ENCODE peak calls at places on chromosomes 2 and 18, in four cellular contexts. Z is H9, E is tibial artery, V is Panc1. G is an unnamed sample.

GRCh38 chr2:237967463-237967871 is 653 bp downstream of the UBE2F start:
- DNase-seq in Z (no peak), E (no peak), V (no peak), G (no peak)

GRCh38 chr2:23550553-23550952 is 165.6 kb downstream of the KLHL29 start:
- DNase-seq in Z (no peak), E (peak), V (no peak), G (no peak)

GRCh38 chr2:215879977-215880940 is 133.1 kb downstream of the MREG start:
- DNase-seq in Z (no peak), E (no peak), V (no peak), G (no peak)

GRCh38 chr2:163717474-163717873 is 18.3 kb downstream of the FIGN start:
- DNase-seq in Z (no peak), E (no peak), V (no peak), G (no peak)

GRCh38 chr18:45727068-45727467 is 3.1 kb downstream of the SLC14A1 start:
- DNase-seq in Z (no peak), E (no peak), V (no peak), G (no peak)

GRCh38 chr2:24888177-24888576 is 31.9 kb downstream of the ADCY3 start:
- DNase-seq in Z (no peak), E (no peak), V (no peak), G (no peak)

GRCh38 chr2:227339098-227339599 is 14.1 kb downstream of the MFF start:
- DNase-seq in Z (no peak), E (no peak), V (no peak), G (no peak)

GRCh38 chr2:48572797-48573196 is 42.8 kb downstream of the STON1 start:
- DNase-seq in Z (no peak), E (no peak), V (no peak), G (no peak)

GRCh38 chr2:98559581-98559980 is 48.7 kb downstream of the COA5 start:
- DNase-seq in Z (no peak), E (no peak), V (no peak), G (no peak)

GRCh38 chr2:10518470-10519060 is 70.4 kb upstream of the ODC1 start:
- DNase-seq in Z (no peak), E (no peak), V (no peak), G (no peak)

GRCh38 chr2:26536371-26537068 is 58.6 kb upstream of the OTOF start:
- DNase-seq in Z (no peak), E (no peak), V (no peak), G (no peak)

GRCh38 chr2:108220942-108221541 is 18.7 kb upstream of the SULT1C3 start:
- DNase-seq in Z (no peak), E (peak), V (no peak), G (no peak)

GRCh38 chr2:141055526-141055925 is 1075.3 kb downstream of the LRP1B start:
- DNase-seq in Z (no peak), E (no peak), V (no peak), G (no peak)

GRCh38 chr18:56139792-56140254 is 498.6 kb downstream of the TXNL1 start:
- DNase-seq in Z (no peak), E (peak), V (no peak), G (no peak)

GRCh38 chr2:86621290-86621943 is 2.2 kb downstream of the RNF103 start:
- DNase-seq in Z (no peak), E (no peak), V (no peak), G (no peak)

GRCh38 chr2:5453224-5453623 is 239.0 kb upstream of the SOX11 start:
- DNase-seq in Z (no peak), E (no peak), V (no peak), G (no peak)

GRCh38 chr18:67938691-67939090 is 422.2 kb upstream of the DSEL start:
- DNase-seq in Z (no peak), E (no peak), V (no peak), G (no peak)

GRCh38 chr18:3624818-3625716 is 175.1 kb downstream of the TGIF1 start:
- DNase-seq in Z (no peak), E (no peak), V (no peak), G (no peak)

GRCh38 chr2:70514612-70515055 is 39.0 kb downstream of the TGFA start:
- DNase-seq in Z (no peak), E (no peak), V (no peak), G (no peak)

GRCh38 chr2:187873132-187873531 is 318.9 kb upstream of the TFPI start:
- DNase-seq in Z (no peak), E (no peak), V (no peak), G (no peak)

GRCh38 chr18:62177271-62177670 is 9.6 kb downstream of the PIGN start:
- DNase-seq in Z (no peak), E (no peak), V (no peak), G (no peak)

GRCh38 chr18:41326311-41326710 is 628.7 kb upstream of the PIK3C3 start:
- DNase-seq in Z (no peak), E (no peak), V (no peak), G (no peak)

GRCh38 chr2:190763901-190764514 is 115.1 kb downstream of the NAB1 start:
- DNase-seq in Z (no peak), E (no peak), V (no peak), G (no peak)

GRCh38 chr2:135826561-135826960 is 10.4 kb downstream of the LCT start:
- DNase-seq in Z (no peak), E (no peak), V (no peak), G (no peak)

GRCh38 chr18:58140366-58141325 is 96.6 kb downstream of the NEDD4L start:
- DNase-seq in Z (no peak), E (no peak), V (no peak), G (no peak)

DNA sequence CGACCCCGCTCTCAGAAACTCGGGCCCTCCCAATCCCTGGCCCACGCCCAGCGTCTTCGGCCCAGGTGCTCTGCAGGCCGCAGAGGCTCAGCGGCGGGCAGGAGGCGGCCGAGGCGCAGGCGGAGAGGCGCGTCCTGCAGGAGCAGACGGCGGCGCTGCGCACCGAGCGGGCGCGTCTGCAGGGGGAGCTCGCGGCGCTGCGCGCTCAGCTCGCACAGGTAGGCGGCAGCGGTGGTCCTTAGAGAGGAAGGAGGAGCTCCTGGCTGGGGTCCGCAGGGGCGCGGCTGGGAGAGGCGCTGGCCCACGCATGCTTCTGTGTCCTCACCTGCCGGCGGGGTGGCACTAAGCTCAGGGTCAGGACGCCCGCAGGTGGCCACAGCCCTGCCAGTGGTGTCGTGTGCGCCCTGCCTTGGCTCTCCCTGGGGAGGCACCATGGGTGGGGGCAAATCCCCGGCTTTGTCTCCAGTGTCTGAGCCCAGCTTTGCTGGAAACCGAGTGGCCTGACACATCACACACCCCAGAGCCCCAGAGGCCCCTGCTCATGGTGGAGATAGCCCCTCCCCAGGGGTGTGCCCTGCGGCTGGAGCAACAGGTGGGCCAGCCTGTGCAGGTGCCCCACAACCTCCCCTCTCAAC is 14.9 kb upstream of the SNED1 start:
- DNase-seq in Z (peak), E (peak), V (no peak), G (no peak)
- TF ChIP-seq CTCF in Z (peak), E (peak), V (peak), G (peak)

GRCh38 chr2:171433763-171434670 is at the start of the genes DCAF17 and METTL8:
- DNase-seq in Z (peak), E (peak), V (peak), G (peak)
- TF ChIP-seq CTCF in Z (peak), E (peak), V (peak), G (peak)

GRCh38 chr18:24875761-24876160 is 415.3 kb downstream of the HRH4 start:
- DNase-seq in Z (no peak), E (no peak), V (no peak), G (no peak)

GRCh38 chr18:24876266-24876665 is 415.8 kb downstream of the HRH4 start:
- DNase-seq in Z (no peak), E (no peak), V (no peak), G (no peak)

GRCh38 chr18:24875286-24875685 is 414.8 kb downstream of the HRH4 start:
- DNase-seq in Z (no peak), E (no peak), V (no peak), G (no peak)

GRCh38 chr18:24878289-24878688 is 417.9 kb downstream of the HRH4 start:
- DNase-seq in Z (no peak), E (no peak), V (no peak), G (no peak)
- TF ChIP-seq CTCF in Z (peak), E (peak), V (peak), G (peak)

GRCh38 chr2:178480227-178481181 is at the start of gene PLEKHA3:
- DNase-seq in Z (peak), E (peak), V (no peak), G (peak)
- TF ChIP-seq CTCF in Z (no peak), E (no peak), V (no peak), G (no peak)

GRCh38 chr2:173572848-173573247 is 218.2 kb downstream of the CDCA7 start:
- DNase-seq in Z (no peak), E (no peak), V (no peak), G (no peak)

GRCh38 chr2:173571887-173572680 is 217.4 kb downstream of the CDCA7 start:
- DNase-seq in Z (no peak), E (no peak), V (no peak), G (no peak)

GRCh38 chr2:173574304-173574703 is 219.6 kb downstream of the CDCA7 start:
- DNase-seq in Z (no peak), E (no peak), V (no peak), G (no peak)

GRCh38 chr2:173568054-173568453 is 213.4 kb downstream of the CDCA7 start:
- DNase-seq in Z (peak), E (no peak), V (no peak), G (no peak)

GRCh38 chr2:173571021-173571821 is 216.5 kb downstream of the CDCA7 start:
- DNase-seq in Z (no peak), E (no peak), V (peak), G (no peak)
- TF ChIP-seq CTCF in Z (peak), E (no peak), V (peak), G (peak)

DNA sequence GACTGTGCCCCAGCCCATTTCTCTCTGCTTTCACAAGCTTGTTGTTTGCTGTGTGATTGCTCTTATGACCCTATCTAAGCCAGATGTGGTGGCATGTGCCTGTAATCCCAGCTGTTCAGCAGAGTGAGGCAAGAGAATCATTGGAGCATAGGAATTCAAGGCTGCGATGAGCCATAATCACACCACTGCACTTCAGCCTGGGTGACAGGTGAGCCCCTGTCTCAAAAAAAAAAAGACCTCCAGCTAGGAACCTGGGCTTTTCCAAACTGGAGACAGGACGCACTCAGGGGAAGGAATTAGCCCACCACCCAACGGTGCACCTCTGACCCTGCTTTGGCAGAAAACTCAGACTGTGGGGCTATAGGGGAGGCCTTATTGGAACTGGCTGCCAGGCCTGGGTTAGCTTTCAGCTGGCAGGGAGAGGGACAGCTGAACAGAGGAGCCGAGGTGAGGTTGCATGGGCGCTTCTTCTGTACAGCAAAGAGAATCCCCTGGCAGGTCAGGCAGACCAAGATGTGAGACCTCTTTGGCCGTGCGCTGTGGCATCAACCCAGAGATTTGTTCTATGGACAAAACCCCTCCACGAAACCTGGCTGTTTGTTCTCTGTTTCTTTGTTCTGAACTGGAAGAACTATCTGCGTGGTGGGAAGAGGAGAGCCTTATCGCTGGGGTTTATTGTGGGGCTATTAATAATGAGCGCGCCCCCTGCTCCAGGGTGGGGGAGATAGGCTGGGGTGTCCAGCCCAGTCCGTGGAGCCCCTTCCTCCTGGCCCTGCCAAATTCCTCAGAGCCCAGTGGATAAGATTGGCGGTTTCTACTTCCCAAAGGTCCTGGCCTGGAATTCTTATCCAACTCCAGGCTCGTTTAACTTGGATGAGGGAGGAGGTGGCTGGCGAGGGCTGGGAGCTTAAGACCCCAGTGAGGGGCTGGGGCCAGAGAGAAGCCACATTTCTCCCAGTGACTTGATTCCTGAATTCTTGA is 38.8 kb upstream of the SMAD7 start:
- DNase-seq in Z (no peak), E (no peak), V (no peak), G (no peak)
- TF ChIP-seq CTCF in Z (no peak), E (no peak), V (no peak), G (no peak)

GRCh38 chr18:63421514-63421913 is 762 bp downstream of the VPS4B start:
- DNase-seq in Z (no peak), E (no peak), V (no peak), G (no peak)

GRCh38 chr18:63427566-63427965 is 5.3 kb upstream of the VPS4B start:
- DNase-seq in Z (peak), E (no peak), V (no peak), G (no peak)

GRCh38 chr18:63422862-63423304 is 607 bp upstream of the VPS4B start:
- DNase-seq in Z (no peak), E (no peak), V (no peak), G (no peak)

GRCh38 chr18:63422087-63422861 is at the start of gene VPS4B:
- DNase-seq in Z (peak), E (peak), V (peak), G (peak)
- TF ChIP-seq CTCF in Z (no peak), E (no peak), V (no peak), G (no peak)

G was measured in esophagus muscularis mucosa.